ENCODE peak calls at places on chromosomes 3 and 15, in seven cellular contexts. I is breast epithelium, L is thyroid gland, Z is upper lobe of left lung, D is right lobe of liver, M is body of pancreas, R is ovary. V is an unnamed sample. For H3K36me3 and H3K9me3, the result is how much of the 10 kb centered on the place peaks cover.

GRCh38 chr3:44509393-44509921 is 32.0 kb upstream of the ZNF445 start:
- DNase-seq in I (no peak), L (no peak), Z (no peak), D (no peak), M (no peak), R (no peak), V (no peak)

GRCh38 chr15:54288049-54288448 is 309.8 kb downstream of the UNC13C start:
- DNase-seq in I (no peak), L (no peak), Z (no peak), D (no peak), M (no peak), R (no peak), V (no peak)

GRCh38 chr3:8769088-8769822 is at the start of gene OXTR:
- DNase-seq in I (peak), L (peak), Z (peak), D (no peak), M (peak), R (peak), V (peak)

GRCh38 chr3:105729662-105730061 is 139.2 kb downstream of the CBLB start:
- DNase-seq in I (no peak), L (no peak), Z (no peak), D (no peak), M (no peak), R (no peak), V (no peak)

GRCh38 chr3:45425237-45425933 is 37.0 kb downstream of the LARS2 start:
- DNase-seq in I (no peak), L (no peak), Z (no peak), D (no peak), M (no peak), R (no peak), V (no peak)

GRCh38 chr3:53350652-53351051 is 3.3 kb upstream of the DCP1A start:
- DNase-seq in I (no peak), L (no peak), Z (no peak), D (no peak), M (no peak), R (no peak), V (no peak)

GRCh38 chr3:186241910-186242821 is 119.9 kb downstream of the DGKG start:
- DNase-seq in I (peak), L (peak), Z (peak), D (peak), M (peak), R (no peak), V (peak)

GRCh38 chr3:15011174-15011573 is 53.9 kb downstream of the MRPS25 start:
- DNase-seq in I (no peak), L (no peak), Z (peak), D (no peak), M (no peak), R (no peak), V (no peak)

GRCh38 chr3:155088705-155089380 is 8.7 kb downstream of the MME start:
- DNase-seq in I (no peak), L (no peak), Z (no peak), D (no peak), M (no peak), R (no peak), V (no peak)

GRCh38 chr3:167882057-167882667 is 146.6 kb downstream of the SERPINI1 start:
- DNase-seq in I (no peak), L (no peak), Z (no peak), D (no peak), M (no peak), R (no peak), V (no peak)

GRCh38 chr3:51997935-51998596 is 2.4 kb upstream of the RPL29 start:
- DNase-seq in I (no peak), L (no peak), Z (no peak), D (no peak), M (no peak), R (no peak), V (no peak)

GRCh38 chr3:98793971-98794370 is 30.8 kb downstream of the ST3GAL6 start:
- DNase-seq in I (no peak), L (no peak), Z (no peak), D (no peak), M (no peak), R (no peak), V (no peak)

GRCh38 chr3:33915796-33916589 is 117.6 kb downstream of the PDCD6IP start:
- DNase-seq in I (no peak), L (peak), Z (no peak), D (no peak), M (no peak), R (no peak), V (no peak)

GRCh38 chr15:76199106-76200082 is 111.9 kb downstream of the ETFA start:
- DNase-seq in I (no peak), L (no peak), Z (no peak), D (no peak), M (peak), R (peak), V (peak)

GRCh38 chr15:85891470-85891869 is 96.7 kb upstream of the KLHL25 start:
- DNase-seq in I (no peak), L (no peak), Z (no peak), D (no peak), M (no peak), R (no peak), V (no peak)

GRCh38 chr3:64871237-64871636 is 183.4 kb upstream of the ADAMTS9 start:
- DNase-seq in I (no peak), L (no peak), Z (no peak), D (no peak), M (no peak), R (no peak), V (no peak)

GRCh38 chr15:51121118-51121517 is 26.4 kb upstream of the TNFAIP8L3 start:
- DNase-seq in I (no peak), L (no peak), Z (no peak), D (no peak), M (no peak), R (peak), V (no peak)

GRCh38 chr3:161540594-161540993 is 44.0 kb downstream of the OTOL1 start:
- DNase-seq in I (no peak), L (no peak), Z (no peak), D (no peak), M (no peak), R (no peak), V (no peak)

GRCh38 chr3:12959838-12960378 is 113.3 kb downstream of the IQSEC1 start:
- DNase-seq in I (no peak), L (no peak), Z (no peak), D (no peak), M (no peak), R (no peak), V (peak)

GRCh38 chr3:147956615-147957014 is 547.5 kb downstream of the ZIC1 start:
- DNase-seq in I (no peak), L (no peak), Z (no peak), D (no peak), M (no peak), R (no peak), V (no peak)

GRCh38 chr15:89486726-89487050 is 9.7 kb downstream of the RHCG start:
- DNase-seq in I (no peak), L (peak), Z (peak), D (peak), M (no peak), R (no peak), V (no peak)

GRCh38 chr3:84547971-84548970 is 410.5 kb upstream of the CADM2 start:
- DNase-seq in I (no peak), L (peak), Z (peak), D (peak), M (peak), R (no peak), V (peak)

GRCh38 chr3:159831466-159831865 is 157.2 kb upstream of the IL12A start:
- DNase-seq in I (no peak), L (no peak), Z (no peak), D (no peak), M (no peak), R (no peak), V (no peak)

GRCh38 chr3:11651900-11652299 is 8.2 kb upstream of the VGLL4 start:
- DNase-seq in I (no peak), L (no peak), Z (no peak), D (no peak), M (no peak), R (no peak), V (no peak)

GRCh38 chr3:183695569-183696364 is 1.8 kb upstream of the YEATS2 start:
- DNase-seq in I (no peak), L (peak), Z (no peak), D (no peak), M (peak), R (no peak), V (no peak)

GRCh38 chr3:13540332-13540995 is 8.5 kb upstream of the FBLN2 start:
- DNase-seq in I (no peak), L (no peak), Z (no peak), D (no peak), M (no peak), R (no peak), V (no peak)

GRCh38 chr15:48469271-48469670 is 138.0 kb downstream of the DUT start:
- DNase-seq in I (no peak), L (no peak), Z (no peak), D (no peak), M (no peak), R (no peak), V (no peak)

GRCh38 chr15:48471073-48471472 is 139.8 kb downstream of the DUT start:
- DNase-seq in I (no peak), L (no peak), Z (no peak), D (no peak), M (no peak), R (no peak), V (no peak)

GRCh38 chr15:48467801-48468200 is 136.6 kb downstream of the DUT start:
- DNase-seq in I (no peak), L (no peak), Z (no peak), D (no peak), M (no peak), R (no peak), V (no peak)

GRCh38 chr15:48469681-48470080 is 138.5 kb downstream of the DUT start:
- DNase-seq in I (no peak), L (no peak), Z (no peak), D (no peak), M (no peak), R (no peak), V (no peak)

DNA sequence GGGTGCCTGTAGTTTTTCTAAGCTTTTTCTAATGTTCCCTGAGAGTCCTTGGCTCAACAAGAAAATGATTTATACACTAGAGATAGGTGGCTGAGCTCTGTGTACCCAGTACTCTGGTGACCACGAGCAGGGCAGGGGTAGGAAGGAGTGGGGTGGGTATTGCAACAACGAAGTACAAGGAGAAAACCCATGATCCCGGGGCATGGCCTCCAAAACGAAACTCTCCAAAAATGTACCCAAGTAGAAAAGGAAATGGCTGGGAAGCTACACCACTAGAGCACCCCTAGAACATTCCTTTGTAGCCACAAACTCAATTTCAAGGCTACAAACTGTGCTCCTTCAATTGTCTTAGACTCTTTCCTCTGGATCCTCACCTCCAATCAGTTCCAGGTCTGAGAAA is 138.9 kb downstream of the DUT start:
- DNase-seq in I (no peak), L (no peak), Z (no peak), D (no peak), M (no peak), R (no peak), V (no peak)
- H3K36me3 ChIP-seq in I (under half), L (under half), Z (under half), D (under half), M (under half), R (under half), V (half or more)

GRCh38 chr3:128855574-128855973 is 23.8 kb upstream of the ACAD9 start:
- DNase-seq in I (no peak), L (no peak), Z (no peak), D (no peak), M (no peak), R (no peak), V (peak)
- H3K9me3 ChIP-seq in I (under half), L (under half), Z (under half), D (under half), M (under half), R (under half), V (under half)

GRCh38 chr15:78301326-78301725 is 1.9 kb upstream of the SKIC8 start:
- DNase-seq in I (no peak), L (no peak), Z (no peak), D (no peak), M (no peak), R (no peak), V (no peak)

GRCh38 chr15:78302579-78302978 is 3.2 kb upstream of the SKIC8 start:
- DNase-seq in I (no peak), L (no peak), Z (no peak), D (no peak), M (no peak), R (no peak), V (no peak)

GRCh38 chr15:78298983-78299301 is 467 bp downstream of the SKIC8 start:
- DNase-seq in I (no peak), L (no peak), Z (no peak), D (no peak), M (no peak), R (no peak), V (no peak)

GRCh38 chr15:78301813-78302212 is 2.4 kb upstream of the SKIC8 start:
- DNase-seq in I (no peak), L (no peak), Z (no peak), D (no peak), M (no peak), R (no peak), V (no peak)

GRCh38 chr15:78299302-78300102 is at the start of gene SKIC8:
- DNase-seq in I (peak), L (peak), Z (peak), D (peak), M (peak), R (peak), V (peak)
- TF ChIP-seq POLR2A in I (peak), L (no peak), Z (peak), D (peak), M (peak), R (peak), V (peak)

GRCh38 chr3:47916201-47916600 is 100.0 kb downstream of the MAP4 start:
- DNase-seq in I (no peak), L (no peak), Z (no peak), D (no peak), M (no peak), R (no peak), V (peak)
- H3K36me3 ChIP-seq in I (under half), L (under half), Z (half or more), D (under half), M (under half), R (under half), V (under half)

GRCh38 chr15:78010112-78010511 is 67.4 kb downstream of the TBC1D2B start:
- DNase-seq in I (no peak), L (no peak), Z (no peak), D (peak), M (no peak), R (peak), V (no peak)

GRCh38 chr15:78016860-78017259 is 60.7 kb downstream of the TBC1D2B start:
- DNase-seq in I (no peak), L (peak), Z (no peak), D (peak), M (peak), R (no peak), V (no peak)

GRCh38 chr15:78007965-78008886 is 69.3 kb downstream of the TBC1D2B start:
- DNase-seq in I (no peak), L (peak), Z (peak), D (peak), M (peak), R (peak), V (peak)

GRCh38 chr15:78007211-78007956 is 70.1 kb downstream of the TBC1D2B start:
- DNase-seq in I (no peak), L (no peak), Z (no peak), D (no peak), M (peak), R (no peak), V (no peak)

GRCh38 chr15:78012643-78013077 is 64.9 kb downstream of the TBC1D2B start:
- DNase-seq in I (no peak), L (no peak), Z (no peak), D (peak), M (peak), R (peak), V (no peak)
- H3K9me3 ChIP-seq in I (under half), L (under half), Z (under half), D (under half), M (under half), R (under half), V (under half)

GRCh38 chr15:87031545-87032230 is 952.0 kb downstream of the AGBL1 start:
- DNase-seq in I (no peak), L (no peak), Z (no peak), D (no peak), M (no peak), R (no peak), V (no peak)

GRCh38 chr15:87033056-87033455 is 953.4 kb downstream of the AGBL1 start:
- DNase-seq in I (no peak), L (no peak), Z (no peak), D (no peak), M (no peak), R (no peak), V (no peak)

GRCh38 chr15:87034886-87035285 is 955.2 kb downstream of the AGBL1 start:
- DNase-seq in I (no peak), L (no peak), Z (no peak), D (no peak), M (no peak), R (no peak), V (no peak)

GRCh38 chr15:87032291-87032690 is 952.6 kb downstream of the AGBL1 start:
- DNase-seq in I (no peak), L (no peak), Z (no peak), D (no peak), M (no peak), R (no peak), V (no peak)
- TF ChIP-seq POLR2A in I (no peak), L (no peak), Z (no peak), D (no peak), M (no peak), R (no peak), V (no peak)

GRCh38 chr15:40289140-40289775 is 6.4 kb upstream of the ANKRD63 start:
- DNase-seq in I (no peak), L (peak), Z (no peak), D (peak), M (peak), R (no peak), V (no peak)
- H3K36me3 ChIP-seq in I (under half), L (under half), Z (under half), D (under half), M (under half), R (under half), V (under half)

DNA sequence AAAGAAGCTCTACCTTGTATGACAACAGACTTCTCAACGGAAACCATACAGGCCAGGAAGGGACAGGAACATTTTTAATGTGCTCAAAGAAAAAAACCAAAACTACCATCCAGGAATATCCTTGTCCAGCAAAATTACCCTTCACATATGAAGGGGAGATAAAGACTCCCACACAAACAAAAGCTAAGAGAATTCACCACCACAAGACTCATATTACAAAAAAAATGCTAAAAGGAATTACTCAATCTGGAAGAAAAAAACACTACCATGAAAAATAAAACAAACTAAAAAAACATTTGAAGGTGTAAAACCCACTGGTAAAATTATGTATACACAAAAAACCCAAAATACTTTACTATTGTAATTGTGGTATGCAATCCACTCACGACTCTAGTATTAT is 57.2 kb downstream of the DLG1 start:
- DNase-seq in I (no peak), L (no peak), Z (no peak), D (no peak), M (no peak), R (no peak), V (no peak)
- H3K9me3 ChIP-seq in I (under half), L (under half), Z (under half), D (under half), M (under half), R (under half), V (under half)

DNA sequence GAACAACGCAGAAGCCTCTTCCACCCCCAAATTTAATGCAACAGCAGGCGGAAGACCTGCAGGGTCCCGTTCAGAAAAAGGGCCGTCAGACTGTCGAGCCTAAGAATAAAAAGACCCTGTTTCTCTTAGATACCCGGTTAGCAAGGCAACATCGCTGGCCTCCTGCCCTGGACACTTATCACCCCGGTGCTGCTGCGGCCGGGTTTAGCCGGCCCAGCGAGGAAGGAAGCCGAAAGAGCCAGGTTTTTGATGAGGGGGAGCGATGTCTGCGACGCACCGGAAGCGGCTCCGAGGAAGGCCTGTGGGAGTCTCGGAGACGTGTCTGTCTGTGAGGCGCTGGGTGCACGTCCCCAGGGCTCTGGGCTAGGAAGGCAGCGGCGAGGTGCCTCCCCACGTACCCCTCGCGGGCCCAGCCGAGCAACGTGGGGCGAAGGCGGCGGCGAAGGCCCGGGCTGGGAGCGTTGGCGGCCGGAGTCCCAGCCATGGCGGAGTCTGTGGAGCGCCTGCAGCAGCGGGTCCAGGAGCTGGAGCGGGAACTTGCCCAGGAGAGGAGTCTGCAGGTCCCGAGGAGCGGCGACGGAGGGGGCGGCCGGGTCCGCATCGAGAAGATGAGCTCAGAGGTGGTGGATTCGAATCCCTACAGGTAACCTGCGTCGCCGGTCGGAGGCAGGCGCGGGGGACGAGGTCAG is at the start of gene UBA5:
- DNase-seq in I (peak), L (peak), Z (peak), D (peak), M (peak), R (peak), V (peak)
- TF ChIP-seq POLR2A in I (peak), L (no peak), Z (no peak), D (peak), M (peak), R (no peak), V (no peak)

V was measured in heart left ventricle.